ENCODE peak calls at places on chromosomes 5 and 9, in six cellular contexts. One of them, this sample, is unnamed.

GRCh38 chr5:137648361-137648760 is 87.5 kb downstream of the KLHL3 start:
- DNase-seq in upper lobe of right lung: no peak
- DNase-seq in trophoblast cell: no peak
- DNase-seq in lower lobe of right lung: no peak
- DNase-seq in AG04450: no peak
- DNase-seq in sigmoid colon: no peak
- DNase-seq in this sample: peak

GRCh38 chr9:113872485-113873143 is 3.5 kb upstream of the ZNF618 start:
- DNase-seq in AG04450: no peak
- DNase-seq in lower lobe of right lung: no peak
- DNase-seq in sigmoid colon: no peak
- DNase-seq in upper lobe of right lung: no peak
- DNase-seq in trophoblast cell: no peak
- DNase-seq in this sample: no peak

GRCh38 chr9:100598641-100599145 is 20.8 kb downstream of the CAVIN4 start:
- DNase-seq in lower lobe of right lung: peak
- DNase-seq in upper lobe of right lung: peak
- DNase-seq in trophoblast cell: peak
- DNase-seq in sigmoid colon: peak
- DNase-seq in AG04450: no peak
- DNase-seq in this sample: peak

GRCh38 chr9:89325733-89326132 is 7.4 kb downstream of the SECISBP2 start:
- DNase-seq in AG04450: no peak
- DNase-seq in lower lobe of right lung: no peak
- DNase-seq in sigmoid colon: no peak
- DNase-seq in trophoblast cell: no peak
- DNase-seq in upper lobe of right lung: no peak
- DNase-seq in this sample: no peak

GRCh38 chr5:176762489-176762888 is 47.9 kb upstream of the UNC5A start:
- DNase-seq in lower lobe of right lung: no peak
- DNase-seq in sigmoid colon: peak
- DNase-seq in AG04450: no peak
- DNase-seq in upper lobe of right lung: peak
- DNase-seq in trophoblast cell: no peak
- DNase-seq in this sample: no peak

GRCh38 chr9:120914953-120915352 is 11.6 kb downstream of the TRAF1 start:
- DNase-seq in AG04450: no peak
- DNase-seq in upper lobe of right lung: no peak
- DNase-seq in sigmoid colon: no peak
- DNase-seq in trophoblast cell: peak
- DNase-seq in lower lobe of right lung: no peak
- DNase-seq in this sample: no peak

GRCh38 chr9:33988219-33988890 is 60.3 kb downstream of the UBAP2 start:
- DNase-seq in lower lobe of right lung: no peak
- DNase-seq in AG04450: no peak
- DNase-seq in upper lobe of right lung: no peak
- DNase-seq in trophoblast cell: no peak
- DNase-seq in sigmoid colon: no peak
- DNase-seq in this sample: no peak

GRCh38 chr5:67073045-67073444 is 123.6 kb downstream of the CD180 start:
- DNase-seq in AG04450: no peak
- DNase-seq in sigmoid colon: no peak
- DNase-seq in trophoblast cell: no peak
- DNase-seq in upper lobe of right lung: no peak
- DNase-seq in lower lobe of right lung: no peak
- DNase-seq in this sample: no peak

GRCh38 chr9:128732576-128732975 is 8.6 kb upstream of the ZDHHC12 start:
- DNase-seq in sigmoid colon: no peak
- DNase-seq in AG04450: no peak
- DNase-seq in trophoblast cell: no peak
- DNase-seq in upper lobe of right lung: no peak
- DNase-seq in lower lobe of right lung: no peak
- DNase-seq in this sample: no peak

GRCh38 chr9:128735373-128735772 is 11.4 kb upstream of the ZDHHC12 start:
- DNase-seq in AG04450: no peak
- DNase-seq in lower lobe of right lung: no peak
- DNase-seq in sigmoid colon: no peak
- DNase-seq in upper lobe of right lung: no peak
- DNase-seq in trophoblast cell: no peak
- DNase-seq in this sample: peak

GRCh38 chr9:128731093-128731492 is 7.2 kb upstream of the ZDHHC12 start:
- DNase-seq in sigmoid colon: no peak
- DNase-seq in lower lobe of right lung: no peak
- DNase-seq in trophoblast cell: no peak
- DNase-seq in AG04450: no peak
- DNase-seq in upper lobe of right lung: no peak
- DNase-seq in this sample: no peak

GRCh38 chr9:128731691-128732090 is 7.8 kb upstream of the ZDHHC12 start:
- DNase-seq in trophoblast cell: no peak
- DNase-seq in AG04450: no peak
- DNase-seq in upper lobe of right lung: no peak
- DNase-seq in sigmoid colon: no peak
- DNase-seq in lower lobe of right lung: no peak
- DNase-seq in this sample: no peak

GRCh38 chr9:128733256-128733655 is 9.3 kb upstream of the ZDHHC12 start:
- DNase-seq in AG04450: peak
- DNase-seq in sigmoid colon: peak
- DNase-seq in lower lobe of right lung: peak
- DNase-seq in trophoblast cell: peak
- DNase-seq in upper lobe of right lung: peak
- DNase-seq in this sample: peak
- H3K27ac ChIP-seq in AG04450: no peak
- H3K27ac ChIP-seq in sigmoid colon: peak
- H3K27ac ChIP-seq in lower lobe of right lung: peak
- H3K27ac ChIP-seq in trophoblast cell: no peak
- H3K27ac ChIP-seq in upper lobe of right lung: no peak
- H3K27ac ChIP-seq in this sample: peak

GRCh38 chr9:137758067-137758466 is 119.5 kb upstream of the CACNA1B start:
- DNase-seq in upper lobe of right lung: no peak
- DNase-seq in trophoblast cell: no peak
- DNase-seq in lower lobe of right lung: no peak
- DNase-seq in sigmoid colon: peak
- DNase-seq in AG04450: no peak
- DNase-seq in this sample: no peak

GRCh38 chr9:137756045-137756744 is 121.4 kb upstream of the CACNA1B start:
- DNase-seq in AG04450: no peak
- DNase-seq in sigmoid colon: no peak
- DNase-seq in upper lobe of right lung: no peak
- DNase-seq in trophoblast cell: no peak
- DNase-seq in lower lobe of right lung: no peak
- DNase-seq in this sample: no peak

GRCh38 chr9:137757139-137757538 is 120.4 kb upstream of the CACNA1B start:
- DNase-seq in trophoblast cell: no peak
- DNase-seq in lower lobe of right lung: no peak
- DNase-seq in AG04450: no peak
- DNase-seq in upper lobe of right lung: no peak
- DNase-seq in sigmoid colon: no peak
- DNase-seq in this sample: no peak

GRCh38 chr9:137759117-137759516 is 118.5 kb upstream of the CACNA1B start:
- DNase-seq in trophoblast cell: no peak
- DNase-seq in lower lobe of right lung: no peak
- DNase-seq in AG04450: no peak
- DNase-seq in upper lobe of right lung: no peak
- DNase-seq in sigmoid colon: peak
- DNase-seq in this sample: no peak

DNA sequence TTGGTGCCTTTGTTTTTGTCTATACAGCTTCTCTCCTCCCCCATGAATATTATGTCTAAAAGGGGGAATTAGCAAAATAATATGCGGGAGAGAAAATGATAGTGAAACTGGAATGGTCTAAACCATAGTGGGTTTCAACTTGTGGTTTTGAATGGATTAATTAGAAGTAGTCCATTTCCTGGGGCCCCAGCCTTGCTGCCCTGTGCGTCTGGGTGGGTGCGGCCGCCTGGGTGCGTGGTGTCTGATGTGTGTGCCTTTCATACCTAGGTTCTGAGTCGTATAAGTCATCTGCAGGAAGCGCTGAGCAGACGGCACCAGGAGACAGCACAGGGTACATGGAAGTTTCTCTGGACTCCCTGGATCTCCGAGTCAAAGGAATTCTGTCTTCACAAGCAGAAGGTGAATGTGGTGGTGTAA is 120.0 kb upstream of the CACNA1B start:
- DNase-seq in upper lobe of right lung: no peak
- DNase-seq in AG04450: peak
- DNase-seq in sigmoid colon: no peak
- DNase-seq in lower lobe of right lung: no peak
- DNase-seq in trophoblast cell: peak
- DNase-seq in this sample: no peak
- H3K27ac ChIP-seq in upper lobe of right lung: no peak
- H3K27ac ChIP-seq in AG04450: peak
- H3K27ac ChIP-seq in sigmoid colon: no peak
- H3K27ac ChIP-seq in lower lobe of right lung: no peak
- H3K27ac ChIP-seq in trophoblast cell: peak
- H3K27ac ChIP-seq in this sample: no peak

GRCh38 chr9:124499214-124499613 is 8.0 kb downstream of the NR5A1 start:
- DNase-seq in AG04450: no peak
- DNase-seq in lower lobe of right lung: no peak
- DNase-seq in trophoblast cell: no peak
- DNase-seq in sigmoid colon: no peak
- DNase-seq in upper lobe of right lung: no peak
- DNase-seq in this sample: no peak
- H3K27ac ChIP-seq in AG04450: no peak
- H3K27ac ChIP-seq in lower lobe of right lung: no peak
- H3K27ac ChIP-seq in trophoblast cell: no peak
- H3K27ac ChIP-seq in sigmoid colon: no peak
- H3K27ac ChIP-seq in upper lobe of right lung: no peak
- H3K27ac ChIP-seq in this sample: no peak

DNA sequence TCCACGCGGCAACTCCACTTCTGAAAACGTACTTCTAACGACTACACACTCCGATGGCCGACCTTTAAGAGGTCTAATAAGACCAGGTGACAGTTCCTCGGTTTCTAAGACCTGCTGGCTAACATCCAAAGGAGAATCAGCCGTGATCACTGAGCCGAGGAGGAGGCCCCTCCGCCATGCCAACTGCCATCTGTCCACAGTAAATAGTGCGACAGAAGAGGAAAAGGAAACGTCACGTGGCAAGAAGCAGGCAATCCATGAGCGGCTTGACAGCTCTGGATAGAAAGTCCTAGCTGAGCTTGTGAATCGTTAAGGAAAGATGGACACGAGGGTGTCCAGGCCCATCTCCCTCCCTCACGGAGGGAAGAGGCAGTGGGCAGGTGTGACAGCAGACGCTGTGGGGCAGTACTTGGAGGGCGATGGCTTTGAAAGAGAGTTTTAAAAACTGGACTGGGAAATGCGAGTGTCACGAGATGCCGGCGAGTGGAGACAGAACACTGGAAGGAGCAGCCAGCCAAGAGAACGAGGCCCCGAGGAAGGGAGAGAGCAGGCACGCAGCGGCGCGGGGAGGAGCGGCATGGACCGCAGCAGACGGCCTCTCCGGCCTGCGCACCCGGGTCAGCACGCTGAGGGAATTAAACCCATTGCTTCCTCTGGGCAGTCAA is 66.7 kb upstream of the TBC1D9B start:
- DNase-seq in upper lobe of right lung: no peak
- DNase-seq in trophoblast cell: no peak
- DNase-seq in lower lobe of right lung: no peak
- DNase-seq in sigmoid colon: no peak
- DNase-seq in AG04450: no peak
- DNase-seq in this sample: no peak
- H3K27ac ChIP-seq in upper lobe of right lung: no peak
- H3K27ac ChIP-seq in trophoblast cell: no peak
- H3K27ac ChIP-seq in lower lobe of right lung: no peak
- H3K27ac ChIP-seq in sigmoid colon: no peak
- H3K27ac ChIP-seq in AG04450: no peak
- H3K27ac ChIP-seq in this sample: no peak

GRCh38 chr9:134359493-134360179 is 33.4 kb downstream of the RXRA start:
- DNase-seq in upper lobe of right lung: no peak
- DNase-seq in lower lobe of right lung: no peak
- DNase-seq in AG04450: no peak
- DNase-seq in trophoblast cell: peak
- DNase-seq in sigmoid colon: no peak
- DNase-seq in this sample: no peak
- H3K27ac ChIP-seq in upper lobe of right lung: peak
- H3K27ac ChIP-seq in lower lobe of right lung: peak
- H3K27ac ChIP-seq in AG04450: no peak
- H3K27ac ChIP-seq in trophoblast cell: no peak
- H3K27ac ChIP-seq in sigmoid colon: no peak
- H3K27ac ChIP-seq in this sample: no peak

DNA sequence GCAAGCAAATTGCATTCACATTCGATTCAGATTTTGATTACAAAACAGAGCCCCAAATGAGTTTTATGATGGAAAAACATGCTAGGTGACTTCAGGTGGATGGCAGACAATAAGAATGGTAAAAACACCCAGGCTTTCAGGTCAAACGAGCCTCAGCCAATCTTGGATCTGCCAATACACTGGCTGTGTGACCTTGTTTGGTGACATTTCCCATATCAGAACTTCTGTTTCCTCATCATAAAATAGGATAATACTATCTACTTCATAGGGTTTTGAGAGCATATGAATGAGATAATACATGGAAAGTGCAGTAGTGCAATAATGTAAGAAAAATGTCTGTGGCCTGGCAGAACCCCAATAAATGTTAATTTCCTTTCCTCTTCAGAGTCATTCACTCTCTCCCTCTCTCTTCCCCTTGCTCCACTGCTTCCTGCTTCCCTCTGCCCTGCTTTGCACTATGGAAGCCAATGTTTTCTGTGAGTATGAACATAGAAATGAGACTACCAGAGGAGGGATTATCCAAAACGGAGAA is 54.7 kb downstream of the SH3RF2 start:
- DNase-seq in trophoblast cell: no peak
- DNase-seq in lower lobe of right lung: no peak
- DNase-seq in upper lobe of right lung: no peak
- DNase-seq in sigmoid colon: no peak
- DNase-seq in AG04450: no peak
- DNase-seq in this sample: no peak
- H3K27ac ChIP-seq in trophoblast cell: no peak
- H3K27ac ChIP-seq in lower lobe of right lung: no peak
- H3K27ac ChIP-seq in upper lobe of right lung: no peak
- H3K27ac ChIP-seq in sigmoid colon: no peak
- H3K27ac ChIP-seq in AG04450: no peak
- H3K27ac ChIP-seq in this sample: no peak

GRCh38 chr9:14992516-14992915 is 82.3 kb upstream of the FREM1 start:
- DNase-seq in lower lobe of right lung: no peak
- DNase-seq in AG04450: no peak
- DNase-seq in upper lobe of right lung: no peak
- DNase-seq in sigmoid colon: no peak
- DNase-seq in trophoblast cell: no peak
- DNase-seq in this sample: no peak
- H3K27ac ChIP-seq in lower lobe of right lung: no peak
- H3K27ac ChIP-seq in AG04450: no peak
- H3K27ac ChIP-seq in upper lobe of right lung: no peak
- H3K27ac ChIP-seq in sigmoid colon: peak
- H3K27ac ChIP-seq in trophoblast cell: no peak
- H3K27ac ChIP-seq in this sample: no peak

GRCh38 chr5:78665519-78665918 is 16.9 kb upstream of the LHFPL2 start:
- DNase-seq in trophoblast cell: no peak
- DNase-seq in upper lobe of right lung: no peak
- DNase-seq in sigmoid colon: no peak
- DNase-seq in AG04450: no peak
- DNase-seq in lower lobe of right lung: no peak
- DNase-seq in this sample: no peak
- H3K27ac ChIP-seq in trophoblast cell: no peak
- H3K27ac ChIP-seq in upper lobe of right lung: no peak
- H3K27ac ChIP-seq in sigmoid colon: no peak
- H3K27ac ChIP-seq in AG04450: peak
- H3K27ac ChIP-seq in lower lobe of right lung: no peak
- H3K27ac ChIP-seq in this sample: no peak

This sample was measured in caudate nucleus.